ENCODE peak calls at places on chromosome 13, in eight cellular contexts. T is brain microvascular endothelial cell, Z is Caco-2, B is astrocyte, P is adrenal gland, F is RWPE2, U is nephron progenitor cell, E is bronchial epithelial cell. Q is an unnamed sample.

GRCh38 chr13:30466358-30466714 is 600 bp upstream of the HMGB1 start:
- DNase-seq in T (peak; percentile 19), Z (no peak), B (peak; percentile 24), P (no peak), F (no peak), U (no peak), E (peak; percentile 28), Q (peak; percentile 73)

GRCh38 chr13:30619731-30620130 is 2.0 kb downstream of the USPL1 start:
- DNase-seq in T (no peak), Z (no peak), B (no peak), P (no peak), F (no peak), U (no peak), E (no peak), Q (no peak)

GRCh38 chr13:113469582-113469981 is 16.3 kb upstream of the ADPRHL1 start:
- DNase-seq in T (no peak), Z (no peak), B (no peak), P (no peak), F (no peak), U (no peak), E (no peak), Q (no peak)

GRCh38 chr13:106561551-106562170 is 6.3 kb downstream of the ARGLU1 start:
- DNase-seq in T (peak; percentile 37), Z (no peak), B (peak; percentile 59), P (peak; percentile 44), F (no peak), U (peak; percentile 26), E (no peak), Q (no peak)

GRCh38 chr13:44309771-44310767 is 63.6 kb upstream of the SERP2 start:
- DNase-seq in T (no peak), Z (no peak), B (peak; percentile 53), P (no peak), F (no peak), U (no peak), E (peak; percentile 76), Q (no peak)

GRCh38 chr13:113839536-113840204 is 24.2 kb downstream of the GAS6 start:
- DNase-seq in T (no peak), Z (no peak), B (no peak), P (no peak), F (no peak), U (no peak), E (no peak), Q (no peak)

GRCh38 chr13:52615817-52616216 is 26.4 kb upstream of the HNRNPA1L2 start:
- DNase-seq in T (no peak), Z (peak; percentile 15), B (no peak), P (no peak), F (no peak), U (no peak), E (no peak), Q (peak; percentile 50)

GRCh38 chr13:100124265-100124664 is 35.4 kb downstream of the PCCA start:
- DNase-seq in T (peak; percentile 60), Z (no peak), B (peak; percentile 38), P (no peak), F (no peak), U (no peak), E (peak; percentile 50), Q (no peak)

GRCh38 chr13:98405107-98405571 is 171.8 kb downstream of the STK24 start:
- DNase-seq in T (no peak), Z (peak; percentile 16), B (peak; percentile 10), P (no peak), F (no peak), U (peak; percentile 38), E (no peak), Q (no peak)

GRCh38 chr13:42038661-42039456 is 9.6 kb upstream of the DGKH start:
- DNase-seq in T (no peak), Z (no peak), B (no peak), P (no peak), F (no peak), U (no peak), E (no peak), Q (no peak)

GRCh38 chr13:72599148-72599743 is 128.2 kb downstream of the MZT1 start:
- DNase-seq in T (no peak), Z (no peak), B (no peak), P (no peak), F (no peak), U (no peak), E (no peak), Q (no peak)

GRCh38 chr13:30159446-30159839 is 147.9 kb downstream of the KATNAL1 start:
- DNase-seq in T (peak; percentile 93), Z (no peak), B (peak; percentile 89), P (no peak), F (no peak), U (no peak), E (peak; percentile 54), Q (no peak)

GRCh38 chr13:34617684-34618083 is 324.4 kb upstream of the NBEA start:
- DNase-seq in T (no peak), Z (no peak), B (peak; percentile 27), P (no peak), F (no peak), U (no peak), E (no peak), Q (no peak)

GRCh38 chr13:113399755-113400149 is 35.8 kb upstream of the GRTP1 start:
- DNase-seq in T (no peak), Z (no peak), B (no peak), P (no peak), F (no peak), U (no peak), E (no peak), Q (no peak)

GRCh38 chr13:76440568-76440967 is 445.6 kb downstream of the KCTD12 start:
- DNase-seq in T (no peak), Z (no peak), B (no peak), P (no peak), F (no peak), U (no peak), E (no peak), Q (peak; percentile 17)

GRCh38 chr13:98731925-98732324 is 20.5 kb downstream of the SLC15A1 start:
- DNase-seq in T (no peak), Z (peak; percentile 41), B (no peak), P (no peak), F (no peak), U (no peak), E (no peak), Q (no peak)

GRCh38 chr13:50635504-50635903 is 208.0 kb downstream of the DLEU7 start:
- DNase-seq in T (no peak), Z (no peak), B (no peak), P (peak; percentile 29), F (no peak), U (no peak), E (no peak), Q (peak; percentile 18)

DNA sequence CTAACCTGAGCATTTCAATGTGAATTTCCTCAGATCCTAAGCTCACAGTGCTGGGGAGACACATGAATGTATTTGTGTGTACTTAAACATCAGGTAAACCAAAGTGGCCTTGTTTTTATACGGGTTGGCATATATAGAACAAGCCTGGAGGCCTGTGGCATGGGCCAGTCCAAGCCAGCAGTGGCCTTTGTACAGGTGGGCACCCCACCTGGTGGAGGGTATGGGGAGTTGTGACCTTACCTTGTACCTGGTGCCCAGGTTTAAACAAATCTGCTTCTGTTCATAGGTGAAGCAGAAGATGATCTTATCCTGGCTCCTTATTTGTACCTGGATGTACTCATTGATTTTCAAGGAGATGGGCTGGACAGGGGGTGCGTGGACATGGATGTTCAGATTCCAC is 71.0 kb downstream of the ERICH6B start:
- DNase-seq in T (no peak), Z (no peak), B (no peak), P (no peak), F (no peak), U (no peak), E (no peak), Q (no peak)
- TF ChIP-seq CTCF in T (no peak), Z (no peak), B (no peak), P (no peak), F (peak; percentile 10), U (no peak), E (peak; percentile 7), Q (no peak)

GRCh38 chr13:46129124-46129523 is 24.3 kb upstream of the CPB2 start:
- DNase-seq in T (no peak), Z (no peak), B (no peak), P (no peak), F (no peak), U (no peak), E (no peak), Q (no peak)
- TF ChIP-seq CTCF in T (no peak), Z (no peak), B (no peak), P (no peak), F (no peak), U (no peak), E (no peak), Q (no peak)

GRCh38 chr13:24923305-24923640 is 159.3 kb downstream of the RNF17 start:
- DNase-seq in T (peak; percentile 43), Z (no peak), B (peak; percentile 89), P (no peak), F (no peak), U (no peak), E (no peak), Q (peak; percentile 83)

GRCh38 chr13:24921881-24922280 is 157.9 kb downstream of the RNF17 start:
- DNase-seq in T (no peak), Z (no peak), B (no peak), P (no peak), F (no peak), U (no peak), E (no peak), Q (no peak)

GRCh38 chr13:24925318-24926231 is 161.6 kb downstream of the RNF17 start:
- DNase-seq in T (no peak), Z (no peak), B (no peak), P (no peak), F (no peak), U (no peak), E (no peak), Q (no peak)

GRCh38 chr13:24921003-24921402 is 157.0 kb downstream of the RNF17 start:
- DNase-seq in T (no peak), Z (no peak), B (no peak), P (no peak), F (no peak), U (no peak), E (no peak), Q (no peak)

GRCh38 chr13:24922390-24923304 is 158.7 kb downstream of the RNF17 start:
- DNase-seq in T (peak; percentile 97), Z (peak; percentile 98), B (peak; percentile 95), P (peak; percentile 98), F (peak; percentile 94), U (peak; percentile 94), E (peak; percentile 93), Q (peak; percentile 97)
- TF ChIP-seq CTCF in T (no peak), Z (no peak), B (no peak), P (peak; percentile 27), F (no peak), U (no peak), E (peak; percentile 17), Q (no peak)

GRCh38 chr13:43132228-43132627 is 108.8 kb downstream of the DNAJC15 start:
- DNase-seq in T (peak; percentile 48), Z (peak; percentile 75), B (peak; percentile 36), P (peak; percentile 51), F (no peak), U (no peak), E (peak; percentile 73), Q (peak; percentile 8)
- TF ChIP-seq CTCF in T (peak; percentile 62), Z (peak; percentile 56), B (no peak), P (peak; percentile 49), F (peak; percentile 60), U (peak; percentile 11), E (peak; percentile 54), Q (peak; percentile 37)

Q was measured in OCI-LY7.